ENCODE peak calls at places on chromosomes 4 and X, in nine cellular contexts. One of them, this sample, is unnamed. For H3K4me1, the result is how much of the 10 kb centered on the place peaks cover.

GRCh38 chr4:153234923-153235322 is 30.7 kb downstream of the TRIM2 start:
- DNase-seq in left ventricle myocardium inferior: no peak
- DNase-seq in psoas muscle: no peak
- DNase-seq in naive thymus-derived CD4-positive, alpha-beta T cell: no peak
- DNase-seq in left lung: no peak
- DNase-seq in prostate gland: no peak
- DNase-seq in stomach: no peak
- DNase-seq in hepatocyte: no peak
- DNase-seq in A549: no peak
- DNase-seq in this sample: peak

GRCh38 chr4:184317234-184317918 is 99.7 kb upstream of the ENPP6 start:
- DNase-seq in prostate gland: peak
- DNase-seq in A549: no peak
- DNase-seq in naive thymus-derived CD4-positive, alpha-beta T cell: no peak
- DNase-seq in psoas muscle: no peak
- DNase-seq in left lung: no peak
- DNase-seq in left ventricle myocardium inferior: no peak
- DNase-seq in stomach: no peak
- DNase-seq in hepatocyte: no peak
- DNase-seq in this sample: no peak

GRCh38 chrX:108261541-108262218 is 170.1 kb downstream of the ATG4A start:
- DNase-seq in psoas muscle: no peak
- DNase-seq in naive thymus-derived CD4-positive, alpha-beta T cell: no peak
- DNase-seq in left lung: no peak
- DNase-seq in hepatocyte: peak
- DNase-seq in stomach: no peak
- DNase-seq in prostate gland: peak
- DNase-seq in A549: no peak
- DNase-seq in left ventricle myocardium inferior: no peak
- DNase-seq in this sample: peak

GRCh38 chr4:78481180-78481579 is 70.4 kb upstream of the ANXA3 start:
- DNase-seq in prostate gland: no peak
- DNase-seq in naive thymus-derived CD4-positive, alpha-beta T cell: no peak
- DNase-seq in left lung: no peak
- DNase-seq in stomach: no peak
- DNase-seq in psoas muscle: no peak
- DNase-seq in A549: no peak
- DNase-seq in hepatocyte: no peak
- DNase-seq in left ventricle myocardium inferior: no peak
- DNase-seq in this sample: no peak

GRCh38 chr4:138235419-138235952 is 6.7 kb downstream of the SLC7A11 start:
- DNase-seq in prostate gland: no peak
- DNase-seq in psoas muscle: no peak
- DNase-seq in hepatocyte: no peak
- DNase-seq in naive thymus-derived CD4-positive, alpha-beta T cell: no peak
- DNase-seq in A549: no peak
- DNase-seq in left lung: no peak
- DNase-seq in left ventricle myocardium inferior: no peak
- DNase-seq in stomach: no peak
- DNase-seq in this sample: peak

GRCh38 chrX:115289465-115289864 is at the start of gene LUZP4:
- DNase-seq in A549: no peak
- DNase-seq in left ventricle myocardium inferior: no peak
- DNase-seq in prostate gland: no peak
- DNase-seq in stomach: no peak
- DNase-seq in left lung: no peak
- DNase-seq in naive thymus-derived CD4-positive, alpha-beta T cell: no peak
- DNase-seq in psoas muscle: no peak
- DNase-seq in hepatocyte: no peak
- DNase-seq in this sample: no peak

GRCh38 chr4:38671594-38671943 is 7.6 kb downstream of the KLF3 start:
- DNase-seq in prostate gland: no peak
- DNase-seq in psoas muscle: no peak
- DNase-seq in left lung: no peak
- DNase-seq in hepatocyte: no peak
- DNase-seq in A549: no peak
- DNase-seq in naive thymus-derived CD4-positive, alpha-beta T cell: peak
- DNase-seq in stomach: no peak
- DNase-seq in left ventricle myocardium inferior: no peak
- DNase-seq in this sample: no peak

GRCh38 chrX:7515681-7516413 is 327.1 kb upstream of the VCX start:
- DNase-seq in A549: no peak
- DNase-seq in left lung: no peak
- DNase-seq in naive thymus-derived CD4-positive, alpha-beta T cell: no peak
- DNase-seq in hepatocyte: no peak
- DNase-seq in left ventricle myocardium inferior: no peak
- DNase-seq in prostate gland: no peak
- DNase-seq in stomach: no peak
- DNase-seq in psoas muscle: no peak
- DNase-seq in this sample: no peak

GRCh38 chrX:110163488-110163887 is 154.4 kb downstream of the AMMECR1 start:
- DNase-seq in left ventricle myocardium inferior: no peak
- DNase-seq in psoas muscle: no peak
- DNase-seq in A549: no peak
- DNase-seq in stomach: no peak
- DNase-seq in naive thymus-derived CD4-positive, alpha-beta T cell: no peak
- DNase-seq in left lung: no peak
- DNase-seq in prostate gland: no peak
- DNase-seq in hepatocyte: no peak
- DNase-seq in this sample: no peak

GRCh38 chr4:84971319-84971932 is 4.9 kb upstream of the WDFY3 start:
- DNase-seq in hepatocyte: peak
- DNase-seq in psoas muscle: no peak
- DNase-seq in naive thymus-derived CD4-positive, alpha-beta T cell: no peak
- DNase-seq in A549: peak
- DNase-seq in stomach: no peak
- DNase-seq in prostate gland: no peak
- DNase-seq in left lung: no peak
- DNase-seq in left ventricle myocardium inferior: no peak
- DNase-seq in this sample: peak

GRCh38 chrX:78456909-78457308 is 129.5 kb upstream of the CYSLTR1 start:
- DNase-seq in hepatocyte: no peak
- DNase-seq in A549: no peak
- DNase-seq in left ventricle myocardium inferior: no peak
- DNase-seq in left lung: no peak
- DNase-seq in stomach: no peak
- DNase-seq in psoas muscle: no peak
- DNase-seq in prostate gland: no peak
- DNase-seq in naive thymus-derived CD4-positive, alpha-beta T cell: no peak
- DNase-seq in this sample: no peak

GRCh38 chr4:114296126-114296525 is 302.5 kb upstream of the UGT8 start:
- DNase-seq in stomach: no peak
- DNase-seq in left lung: no peak
- DNase-seq in naive thymus-derived CD4-positive, alpha-beta T cell: no peak
- DNase-seq in hepatocyte: no peak
- DNase-seq in prostate gland: no peak
- DNase-seq in psoas muscle: no peak
- DNase-seq in A549: no peak
- DNase-seq in left ventricle myocardium inferior: no peak
- DNase-seq in this sample: no peak

GRCh38 chr4:6909113-6909969 is at the start of gene TBC1D14:
- DNase-seq in left lung: peak
- DNase-seq in prostate gland: peak
- DNase-seq in hepatocyte: peak
- DNase-seq in A549: peak
- DNase-seq in psoas muscle: peak
- DNase-seq in naive thymus-derived CD4-positive, alpha-beta T cell: peak
- DNase-seq in stomach: peak
- DNase-seq in left ventricle myocardium inferior: peak
- DNase-seq in this sample: peak

GRCh38 chrX:65752294-65752693 is 84.8 kb downstream of the MSN start:
- DNase-seq in stomach: no peak
- DNase-seq in A549: no peak
- DNase-seq in psoas muscle: no peak
- DNase-seq in left ventricle myocardium inferior: no peak
- DNase-seq in naive thymus-derived CD4-positive, alpha-beta T cell: no peak
- DNase-seq in hepatocyte: no peak
- DNase-seq in prostate gland: no peak
- DNase-seq in left lung: no peak
- DNase-seq in this sample: no peak
- H3K4me1 ChIP-seq in stomach: under half
- H3K4me1 ChIP-seq in A549: under half
- H3K4me1 ChIP-seq in psoas muscle: under half
- H3K4me1 ChIP-seq in left ventricle myocardium inferior: under half
- H3K4me1 ChIP-seq in naive thymus-derived CD4-positive, alpha-beta T cell: under half
- H3K4me1 ChIP-seq in hepatocyte: under half
- H3K4me1 ChIP-seq in prostate gland: under half
- H3K4me1 ChIP-seq in left lung: under half
- H3K4me1 ChIP-seq in this sample: under half

GRCh38 chr4:48046059-48046458 is 29.5 kb downstream of the NIPAL1 start:
- DNase-seq in naive thymus-derived CD4-positive, alpha-beta T cell: no peak
- DNase-seq in left ventricle myocardium inferior: no peak
- DNase-seq in psoas muscle: no peak
- DNase-seq in hepatocyte: no peak
- DNase-seq in left lung: no peak
- DNase-seq in stomach: peak
- DNase-seq in prostate gland: peak
- DNase-seq in A549: no peak
- DNase-seq in this sample: no peak

GRCh38 chr4:48042979-48043461 is 26.4 kb downstream of the NIPAL1 start:
- DNase-seq in A549: no peak
- DNase-seq in psoas muscle: no peak
- DNase-seq in left ventricle myocardium inferior: no peak
- DNase-seq in naive thymus-derived CD4-positive, alpha-beta T cell: no peak
- DNase-seq in left lung: no peak
- DNase-seq in stomach: no peak
- DNase-seq in hepatocyte: peak
- DNase-seq in prostate gland: no peak
- DNase-seq in this sample: no peak

GRCh38 chr4:48043504-48043903 is 26.9 kb downstream of the NIPAL1 start:
- DNase-seq in left lung: no peak
- DNase-seq in A549: no peak
- DNase-seq in naive thymus-derived CD4-positive, alpha-beta T cell: no peak
- DNase-seq in hepatocyte: no peak
- DNase-seq in stomach: no peak
- DNase-seq in left ventricle myocardium inferior: no peak
- DNase-seq in prostate gland: no peak
- DNase-seq in psoas muscle: no peak
- DNase-seq in this sample: no peak

GRCh38 chr4:48041535-48042137 is 25.1 kb downstream of the NIPAL1 start:
- DNase-seq in psoas muscle: no peak
- DNase-seq in stomach: no peak
- DNase-seq in left ventricle myocardium inferior: no peak
- DNase-seq in hepatocyte: no peak
- DNase-seq in left lung: no peak
- DNase-seq in naive thymus-derived CD4-positive, alpha-beta T cell: no peak
- DNase-seq in A549: no peak
- DNase-seq in prostate gland: no peak
- DNase-seq in this sample: no peak

DNA sequence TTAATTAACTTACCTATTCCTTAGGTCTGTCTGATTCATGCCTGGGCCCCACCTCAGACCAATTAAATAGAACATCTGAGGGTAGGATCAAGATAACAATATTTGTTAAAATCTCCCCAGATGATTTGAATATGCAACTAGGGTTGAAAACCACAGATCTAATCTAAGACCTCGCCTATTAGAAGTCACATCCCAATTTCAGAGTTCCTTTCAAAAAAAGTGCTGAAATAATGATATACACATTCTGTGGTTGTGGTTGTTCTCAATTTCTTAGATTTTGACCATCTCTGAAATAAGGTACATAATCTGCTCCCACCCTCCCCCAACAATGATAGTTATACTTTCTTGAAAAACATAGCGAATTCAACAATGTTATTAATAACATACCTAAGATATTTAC is 27.7 kb downstream of the NIPAL1 start:
- DNase-seq in stomach: no peak
- DNase-seq in left lung: no peak
- DNase-seq in naive thymus-derived CD4-positive, alpha-beta T cell: no peak
- DNase-seq in left ventricle myocardium inferior: no peak
- DNase-seq in psoas muscle: no peak
- DNase-seq in A549: no peak
- DNase-seq in prostate gland: no peak
- DNase-seq in hepatocyte: no peak
- DNase-seq in this sample: no peak
- H3K27ac ChIP-seq in stomach: no peak
- H3K27ac ChIP-seq in left lung: no peak
- H3K27ac ChIP-seq in naive thymus-derived CD4-positive, alpha-beta T cell: no peak
- H3K27ac ChIP-seq in left ventricle myocardium inferior: no peak
- H3K27ac ChIP-seq in psoas muscle: no peak
- H3K27ac ChIP-seq in A549: no peak
- H3K27ac ChIP-seq in prostate gland: no peak
- H3K27ac ChIP-seq in hepatocyte: no peak
- H3K27ac ChIP-seq in this sample: no peak

DNA sequence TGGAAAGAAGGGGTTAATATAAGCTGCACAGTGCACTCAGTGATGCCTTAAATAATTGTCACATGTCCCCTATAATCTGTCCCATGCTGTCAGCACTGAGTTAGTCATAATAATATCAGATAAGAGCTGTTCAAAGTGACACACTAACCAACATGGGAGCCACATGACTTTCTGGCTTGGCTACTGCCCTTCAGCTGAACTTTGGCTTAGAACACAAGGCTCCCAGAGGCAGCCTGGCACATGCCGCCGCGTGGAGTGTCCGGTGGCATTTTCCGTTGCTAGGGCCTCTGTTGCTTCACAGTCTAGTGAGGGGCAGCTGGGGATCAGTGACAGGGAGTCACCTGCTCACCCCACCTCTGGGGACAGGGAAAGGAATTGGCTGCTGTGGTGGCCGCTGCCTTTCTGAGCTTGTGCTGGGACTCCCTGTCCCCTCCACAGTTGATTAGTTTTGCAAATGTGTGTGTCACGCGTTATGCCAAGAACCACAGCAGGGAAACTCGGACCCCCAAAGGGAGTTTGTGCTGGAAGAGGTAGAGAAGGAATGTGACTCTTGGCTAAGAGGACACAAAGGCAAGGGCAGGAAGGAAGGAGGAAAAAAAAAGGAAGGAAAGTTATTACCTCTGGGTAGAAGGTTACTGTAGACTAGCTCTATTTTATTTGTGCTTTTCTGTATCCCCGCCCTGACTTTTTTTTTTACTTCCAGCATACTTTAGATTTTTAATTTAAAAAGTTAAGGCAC is 41.1 kb upstream of the PPARGC1A start:
- DNase-seq in stomach: peak
- DNase-seq in left ventricle myocardium inferior: peak
- DNase-seq in hepatocyte: peak
- DNase-seq in left lung: peak
- DNase-seq in naive thymus-derived CD4-positive, alpha-beta T cell: no peak
- DNase-seq in A549: no peak
- DNase-seq in prostate gland: peak
- DNase-seq in psoas muscle: peak
- DNase-seq in this sample: no peak
- H3K4me1 ChIP-seq in stomach: under half
- H3K4me1 ChIP-seq in left ventricle myocardium inferior: half or more
- H3K4me1 ChIP-seq in hepatocyte: under half
- H3K4me1 ChIP-seq in left lung: under half
- H3K4me1 ChIP-seq in naive thymus-derived CD4-positive, alpha-beta T cell: under half
- H3K4me1 ChIP-seq in A549: under half
- H3K4me1 ChIP-seq in prostate gland: under half
- H3K4me1 ChIP-seq in psoas muscle: under half
- H3K4me1 ChIP-seq in this sample: under half

DNA sequence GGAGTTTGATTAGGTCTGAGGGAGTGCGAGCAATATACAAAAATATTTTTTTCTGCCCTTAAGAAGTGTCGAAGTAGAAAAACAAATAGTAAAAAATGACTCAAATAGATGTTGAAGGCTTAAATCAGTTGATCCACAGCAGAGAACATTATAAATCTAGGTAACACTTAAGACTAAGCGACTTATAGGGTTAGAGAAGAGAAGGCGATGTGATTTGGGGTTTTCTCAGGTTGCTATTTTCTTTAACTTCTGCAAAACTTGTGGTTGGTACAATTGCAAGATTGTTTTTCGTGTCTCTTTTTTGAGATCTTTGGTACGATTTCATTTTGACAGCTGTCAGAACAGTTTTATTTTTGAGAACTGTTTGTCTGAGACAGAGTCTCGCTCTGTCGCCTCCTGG is 1479.5 kb downstream of the PCDH7 start:
- DNase-seq in hepatocyte: no peak
- DNase-seq in stomach: no peak
- DNase-seq in A549: no peak
- DNase-seq in left ventricle myocardium inferior: no peak
- DNase-seq in left lung: no peak
- DNase-seq in prostate gland: no peak
- DNase-seq in psoas muscle: no peak
- DNase-seq in naive thymus-derived CD4-positive, alpha-beta T cell: no peak
- DNase-seq in this sample: no peak
- H3K27ac ChIP-seq in hepatocyte: no peak
- H3K27ac ChIP-seq in stomach: no peak
- H3K27ac ChIP-seq in A549: no peak
- H3K27ac ChIP-seq in left ventricle myocardium inferior: no peak
- H3K27ac ChIP-seq in left lung: no peak
- H3K27ac ChIP-seq in prostate gland: no peak
- H3K27ac ChIP-seq in psoas muscle: no peak
- H3K27ac ChIP-seq in naive thymus-derived CD4-positive, alpha-beta T cell: no peak
- H3K27ac ChIP-seq in this sample: no peak